ENCODE peak calls at places on chromosomes 2 and 18, in six cellular contexts. X, C, D, F, A and L are unnamed samples.

GRCh38 chr18:50030146-50030545 is 164.8 kb downstream of the MYO5B start:
- DNase-seq in X (no peak), C (no peak), D (no peak), F (no peak), A (no peak), L (no peak)

GRCh38 chr2:38113999-38114708 is 38.2 kb upstream of the CYP1B1 start:
- DNase-seq in X (no peak), C (peak), D (no peak), F (no peak), A (no peak), L (no peak)

GRCh38 chr2:45033331-45033730 is 24.1 kb upstream of the SIX2 start:
- DNase-seq in X (no peak), C (no peak), D (no peak), F (no peak), A (no peak), L (no peak)

GRCh38 chr2:126638781-126639180 is 17.2 kb upstream of the GYPC start:
- DNase-seq in X (no peak), C (no peak), D (no peak), F (no peak), A (no peak), L (no peak)

GRCh38 chr2:102331311-102331980 is 20.1 kb downstream of the IL1RL1 start:
- DNase-seq in X (no peak), C (no peak), D (no peak), F (no peak), A (no peak), L (no peak)

GRCh38 chr2:220845766-220846273 is 726.3 kb downstream of the EPHA4 start:
- DNase-seq in X (no peak), C (no peak), D (no peak), F (no peak), A (no peak), L (no peak)

GRCh38 chr18:9568186-9568585 is 46.2 kb downstream of the PPP4R1 start:
- DNase-seq in X (no peak), C (no peak), D (no peak), F (no peak), A (no peak), L (no peak)

GRCh38 chr2:239240480-239240881 is 160.3 kb downstream of the HDAC4 start:
- DNase-seq in X (no peak), C (no peak), D (no peak), F (no peak), A (no peak), L (no peak)

GRCh38 chr2:46229134-46230063 is 67.8 kb upstream of the EPAS1 start:
- DNase-seq in X (peak), C (peak), D (peak), F (peak), A (peak), L (peak)

GRCh38 chr2:57516740-57517340 is 529.8 kb upstream of the VRK2 start:
- DNase-seq in X (no peak), C (peak), D (no peak), F (peak), A (peak), L (no peak)

GRCh38 chr2:51291762-51292370 is 259.9 kb upstream of the NRXN1 start:
- DNase-seq in X (no peak), C (no peak), D (no peak), F (no peak), A (no peak), L (no peak)

GRCh38 chr2:95122197-95122551 is 566 bp upstream of the MRPS5 start:
- DNase-seq in X (no peak), C (no peak), D (no peak), F (no peak), A (no peak), L (no peak)

GRCh38 chr2:37326285-37326684 is 1.7 kb upstream of the PRKD3 start:
- DNase-seq in X (no peak), C (peak), D (no peak), F (no peak), A (peak), L (peak)

GRCh38 chr2:173496746-173497145 is 142.1 kb downstream of the CDCA7 start:
- DNase-seq in X (no peak), C (peak), D (no peak), F (no peak), A (no peak), L (no peak)

GRCh38 chr2:113075600-113075999 is 7.8 kb downstream of the IL1F10 start:
- DNase-seq in X (no peak), C (no peak), D (no peak), F (no peak), A (no peak), L (no peak)

GRCh38 chr2:237472909-237473308 is 14.1 kb upstream of the MLPH start:
- DNase-seq in X (no peak), C (no peak), D (no peak), F (no peak), A (no peak), L (no peak)
- H2BK120ac ChIP-seq in X (no peak), C (peak), D (no peak), F (no peak), A (no peak), L (no peak)

DNA sequence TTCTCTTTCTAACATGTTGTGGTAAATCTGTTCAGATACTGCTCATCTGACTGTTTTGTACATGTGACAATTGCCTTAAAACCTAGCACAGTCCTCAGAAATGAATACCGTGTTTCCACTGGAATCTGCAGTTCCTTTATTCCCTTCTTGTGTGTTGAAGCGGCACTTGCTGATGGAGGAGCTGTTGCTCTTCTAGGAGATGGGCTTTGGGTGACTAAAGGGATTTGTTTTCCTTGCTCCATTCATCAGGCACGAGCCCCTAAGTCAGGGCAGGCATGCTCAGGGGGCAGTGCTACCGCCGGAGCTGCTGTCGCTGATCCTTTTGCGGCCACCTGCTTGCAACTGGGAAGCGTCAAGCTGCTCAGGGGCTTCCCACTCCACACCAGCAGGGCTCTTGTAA is 32.5 kb upstream of the CEP68 start:
- DNase-seq in X (no peak), C (no peak), D (no peak), F (no peak), A (no peak), L (no peak)
- H2AK5ac ChIP-seq in X (no peak), C (no peak), D (no peak), F (no peak), A (no peak), L (no peak)

DNA sequence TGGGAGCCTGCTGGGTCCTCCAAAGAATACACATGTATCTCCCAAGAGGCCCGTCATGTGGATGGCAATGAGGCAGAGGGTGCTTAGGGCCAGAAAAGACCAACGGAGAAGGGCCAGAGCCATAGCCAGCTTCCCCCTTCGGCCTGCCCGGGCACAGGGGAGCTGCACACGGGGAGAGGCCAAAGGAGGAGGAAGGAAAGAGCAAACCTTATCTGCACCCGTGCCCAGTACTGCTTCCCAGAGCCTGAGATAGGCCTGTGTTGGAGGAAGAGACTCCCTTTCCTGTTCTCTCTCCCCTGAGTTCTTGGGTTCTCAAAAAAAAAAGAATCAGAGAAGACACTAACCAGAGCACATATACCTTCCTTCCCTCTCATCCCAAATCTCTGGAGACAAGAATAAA is 250.3 kb downstream of the ANAPC1 start:
- DNase-seq in X (no peak), C (no peak), D (no peak), F (no peak), A (no peak), L (no peak)
- H2BK120ac ChIP-seq in X (no peak), C (no peak), D (no peak), F (no peak), A (no peak), L (no peak)

GRCh38 chr2:60516383-60516811 is 37.1 kb downstream of the BCL11A start:
- DNase-seq in X (peak), C (peak), D (no peak), F (no peak), A (peak), L (peak)

GRCh38 chr2:60513996-60514395 is 39.5 kb downstream of the BCL11A start:
- DNase-seq in X (no peak), C (no peak), D (no peak), F (no peak), A (no peak), L (no peak)

GRCh38 chr2:60515751-60516226 is 37.7 kb downstream of the BCL11A start:
- DNase-seq in X (peak), C (peak), D (no peak), F (no peak), A (no peak), L (peak)

GRCh38 chr2:60513191-60513590 is 40.3 kb downstream of the BCL11A start:
- DNase-seq in X (peak), C (no peak), D (no peak), F (no peak), A (no peak), L (no peak)

GRCh38 chr2:60514886-60515407 is 38.5 kb downstream of the BCL11A start:
- DNase-seq in X (peak), C (no peak), D (no peak), F (no peak), A (no peak), L (no peak)
- H2AK5ac ChIP-seq in X (no peak), C (peak), D (no peak), F (no peak), A (no peak), L (no peak)

GRCh38 chr2:219538488-219539294 is 4.9 kb downstream of the CHPF start:
- DNase-seq in X (no peak), C (peak), D (no peak), F (no peak), A (no peak), L (no peak)
- H2BK120ac ChIP-seq in X (no peak), C (no peak), D (no peak), F (peak), A (no peak), L (no peak)

DNA sequence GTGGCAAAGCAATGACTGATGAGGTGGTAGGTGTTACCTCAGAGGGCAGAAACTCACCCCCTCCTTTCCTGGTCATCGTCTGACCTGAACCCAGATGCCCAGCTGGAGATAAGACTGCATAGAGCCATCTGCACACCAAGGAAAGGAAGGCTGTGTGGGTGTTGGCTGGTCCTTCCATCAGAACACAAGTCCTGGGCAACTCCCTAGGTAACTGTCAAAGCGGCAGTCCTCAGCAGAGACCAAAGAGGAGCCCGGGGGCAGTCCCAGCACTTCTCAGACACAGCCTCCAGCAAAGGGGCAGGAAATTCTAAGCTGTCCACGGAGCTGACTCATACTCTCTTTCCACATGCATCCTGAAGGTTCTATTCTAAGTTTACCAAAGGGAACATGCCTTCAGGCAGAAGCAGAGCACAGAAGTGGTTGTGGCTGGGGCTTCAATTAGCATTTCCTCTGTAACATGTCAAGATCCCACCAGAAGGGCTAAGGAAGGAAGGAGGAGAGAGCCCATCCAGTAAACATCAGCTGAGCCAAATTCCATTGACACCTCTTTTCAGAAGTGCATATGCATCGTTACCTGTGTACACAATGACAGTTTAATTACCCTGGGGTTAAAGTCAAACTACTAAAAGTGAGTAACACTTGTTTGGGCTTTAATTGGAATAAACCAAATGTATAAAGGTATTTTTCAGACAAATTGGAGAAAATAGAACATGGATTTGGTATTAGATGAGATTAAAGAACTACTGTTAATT is 54.7 kb downstream of the SPRED2 start:
- DNase-seq in X (peak), C (peak), D (no peak), F (no peak), A (peak), L (peak)
- H2AK5ac ChIP-seq in X (no peak), C (peak), D (no peak), F (no peak), A (no peak), L (no peak)

DNA sequence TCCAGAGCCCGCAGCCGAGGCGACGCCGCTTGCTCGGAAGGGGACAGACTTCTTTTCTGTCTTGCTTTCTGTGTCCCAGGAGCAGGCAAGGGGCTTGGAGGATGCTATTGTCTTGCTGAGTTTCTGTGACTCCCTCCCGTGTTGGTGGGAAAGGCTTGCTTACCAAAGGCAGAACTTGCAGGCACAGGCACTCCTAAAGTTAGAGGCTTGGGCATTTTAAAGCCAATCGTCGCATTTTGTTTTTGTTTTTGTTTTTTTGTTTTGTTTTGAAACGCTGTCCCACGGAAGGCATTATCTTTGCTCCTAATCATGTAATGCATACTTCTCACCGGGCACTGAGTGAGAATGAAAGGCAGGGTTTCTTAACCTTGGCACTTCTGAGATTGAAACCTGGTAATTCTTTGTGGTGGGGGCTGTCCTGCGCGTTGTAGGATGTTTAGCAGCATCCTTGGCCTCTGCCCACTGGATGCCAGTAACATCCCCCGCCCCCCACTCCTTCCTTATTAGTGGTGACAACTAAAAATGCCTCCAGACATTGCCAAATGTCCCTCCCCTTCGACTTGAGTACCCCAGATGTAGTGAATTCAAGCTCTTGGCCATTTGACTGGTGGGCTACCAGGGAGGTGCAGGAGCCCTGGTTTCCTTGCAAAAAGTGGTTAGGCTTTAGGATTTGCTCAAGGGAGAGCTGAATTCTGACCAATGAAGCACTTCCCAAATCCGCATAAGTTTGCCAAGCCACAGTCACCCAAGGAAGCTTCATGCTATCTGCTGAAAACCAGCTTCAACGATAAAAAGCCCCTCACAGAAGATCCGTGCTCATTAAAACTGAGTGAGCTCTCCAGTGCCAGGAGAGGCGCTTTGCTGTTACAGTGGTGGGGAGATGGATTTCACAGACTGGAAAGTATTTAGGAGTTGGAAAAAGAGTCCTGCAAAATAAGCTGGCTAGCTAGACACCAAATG is 1.1 kb downstream of the ANTXR1 start:
- DNase-seq in X (no peak), C (peak), D (no peak), F (no peak), A (peak), L (no peak)
- H2BK120ac ChIP-seq in X (no peak), C (peak), D (no peak), F (no peak), A (no peak), L (peak)

DNA sequence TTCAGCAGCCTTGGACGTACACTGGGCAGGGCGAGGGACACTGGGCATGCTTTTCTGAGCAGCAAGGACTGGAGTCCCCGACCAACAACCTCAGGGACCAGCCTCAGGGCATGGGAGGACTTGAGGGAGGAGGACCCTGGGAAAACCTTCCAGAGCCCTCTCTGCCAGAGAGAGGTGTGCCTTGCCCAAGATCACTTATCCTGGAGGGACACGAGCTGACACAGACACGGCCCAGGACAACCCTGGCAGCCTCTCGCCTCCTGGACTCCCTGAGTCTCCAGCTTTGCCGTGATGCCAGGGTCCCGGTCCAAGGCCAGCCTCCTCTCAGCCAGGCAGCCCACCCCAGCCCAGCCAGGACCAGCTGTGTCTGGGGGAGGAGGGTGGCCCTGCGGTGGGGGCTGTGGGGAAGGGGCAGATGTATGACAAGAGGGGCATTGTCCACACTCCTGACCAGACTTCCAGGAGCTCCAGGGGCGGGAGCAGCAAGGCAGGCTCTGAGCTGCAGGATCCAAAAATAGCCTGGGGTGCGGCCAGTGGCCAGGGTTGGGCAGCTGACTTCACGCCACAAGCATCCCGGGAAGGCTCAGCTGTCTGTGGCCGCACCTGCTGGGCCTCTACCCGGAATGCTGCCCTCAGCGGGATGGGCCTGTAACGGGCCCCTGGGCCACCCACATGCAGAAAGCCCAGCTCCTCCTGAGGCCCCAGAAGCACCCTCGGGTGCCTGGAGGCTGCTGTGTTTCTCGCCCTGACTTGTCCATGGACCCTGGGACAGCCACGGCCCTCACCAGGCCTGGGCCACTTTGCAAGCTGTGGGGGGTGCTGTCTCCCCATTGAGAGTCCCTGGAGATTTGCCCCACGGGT is 65.5 kb upstream of the GPC1 start:
- DNase-seq in X (no peak), C (peak), D (peak), F (no peak), A (peak), L (peak)
- H2AK5ac ChIP-seq in X (no peak), C (peak), D (no peak), F (peak), A (no peak), L (no peak)